ENCODE peak calls at places on chromosomes 13 and 19, in four cellular contexts. Q, B, S and E are unnamed samples.

GRCh38 chr13:63305641-63306133 is 1890.0 kb upstream of the PCDH20 start:
- DNase-seq in Q (no peak), S (no peak), B (no peak), E (no peak)

GRCh38 chr19:8512991-8513686 is 828 bp downstream of the ZNF414 start:
- DNase-seq in B (no peak), Q (no peak), S (no peak), E (no peak)

GRCh38 chr19:2478756-2479555 is 3.0 kb downstream of the GADD45B start:
- DNase-seq in S (peak; percentile 61), Q (peak; percentile 68), B (peak; percentile 25), E (peak; percentile 80)

GRCh38 chr13:47420568-47420967 is 523.7 kb upstream of the HTR2A start:
- DNase-seq in Q (no peak), S (no peak), B (no peak), E (no peak)

GRCh38 chr19:17089238-17089637 is 13.7 kb downstream of the MYO9B start:
- DNase-seq in B (no peak), S (no peak), Q (no peak), E (peak; percentile 85)

GRCh38 chr13:76825415-76825814 is 60.8 kb downstream of the KCTD12 start:
- DNase-seq in Q (no peak), B (no peak), S (no peak), E (no peak)

GRCh38 chr19:11481777-11482383 is 1.0 kb upstream of the ELAVL3 start:
- DNase-seq in B (peak; percentile 98), Q (peak; percentile 92), S (peak; percentile 57), E (peak; percentile 96)

GRCh38 chr13:99432637-99433542 is 68.4 kb upstream of the TM9SF2 start:
- DNase-seq in B (peak; percentile 53), S (peak; percentile 78), Q (peak; percentile 87), E (no peak)

GRCh38 chr19:13574933-13575332 is 68.7 kb upstream of the CACNA1A start:
- DNase-seq in B (no peak), S (no peak), Q (peak; percentile 70), E (peak; percentile 34)

GRCh38 chr19:28746486-28746885 is 466.5 kb downstream of the UQCRFS1 start:
- DNase-seq in Q (no peak), B (no peak), S (no peak), E (peak; percentile 32)